ENCODE peak calls at places on chromosome 20, in five cellular contexts. Y, F, W, V and X are unnamed samples.
A peak's percentile ranks its signal among the peaks of the same experiment; 100 is the strongest.

GRCh38 chr20:45506927-45507820 is 8.2 kb downstream of the SPINT3 start:
- DNase-seq in V (no peak), F (no peak), Y (no peak), W (no peak), X (peak; percentile 8)

GRCh38 chr20:10667077-10667401 is 6.8 kb downstream of the JAG1 start:
- DNase-seq in V (no peak), Y (peak; percentile 89), F (no peak), W (no peak), X (no peak)

GRCh38 chr20:11553603-11554002 is 364.1 kb upstream of the BTBD3 start:
- DNase-seq in W (peak; percentile 12), Y (no peak), F (no peak), V (no peak), X (no peak)

GRCh38 chr20:24776755-24777271 is 172.3 kb upstream of the CST7 start:
- DNase-seq in W (no peak), F (no peak), V (no peak), Y (no peak), X (no peak)

GRCh38 chr20:12984069-12984765 is 24.6 kb upstream of the SPTLC3 start:
- DNase-seq in W (no peak), F (no peak), Y (no peak), V (no peak), X (no peak)

GRCh38 chr20:3461911-3462677 is 8.7 kb upstream of the ATRN start:
- DNase-seq in W (peak; percentile 8), Y (no peak), V (no peak), F (no peak), X (no peak)

GRCh38 chr20:17648782-17649730 is 33.0 kb downstream of the RRBP1 start:
- DNase-seq in Y (peak; percentile 74), F (no peak), W (peak; percentile 57), V (peak; percentile 71), X (no peak)

GRCh38 chr20:37202267-37202943 is 23.1 kb upstream of the MROH8 start:
- DNase-seq in W (peak; percentile 97), V (peak; percentile 63), F (peak; percentile 51), Y (peak; percentile 64), X (no peak)

GRCh38 chr20:41136695-41137411 is 490 bp upstream of the PLCG1 start:
- DNase-seq in V (peak; percentile 95), W (peak; percentile 86), Y (peak; percentile 97), F (peak; percentile 87), X (no peak)

GRCh38 chr20:37915800-37916570 is 13.1 kb downstream of the VSTM2L start:
- DNase-seq in F (no peak), V (no peak), W (no peak), Y (peak; percentile 72), X (no peak)

GRCh38 chr20:51625105-51625504 is 82.6 kb upstream of the NFATC2 start:
- DNase-seq in W (no peak), Y (no peak), V (no peak), F (no peak), X (no peak)

GRCh38 chr20:25032065-25032477 is 25.9 kb downstream of the ACSS1 start:
- DNase-seq in Y (peak; percentile 62), V (no peak), W (no peak), F (no peak), X (no peak)

GRCh38 chr20:4916991-4917881 is 84.1 kb downstream of the SLC23A2 start:
- DNase-seq in Y (no peak), F (no peak), V (no peak), W (peak; percentile 18), X (no peak)

GRCh38 chr20:14512856-14513255 is 175.4 kb upstream of the FLRT3 start:
- DNase-seq in V (no peak), W (no peak), F (no peak), Y (no peak), X (no peak)

GRCh38 chr20:51500311-51500710 is 42.2 kb downstream of the NFATC2 start:
- DNase-seq in F (no peak), W (no peak), V (no peak), Y (no peak), X (no peak)

GRCh38 chr20:137668-138131 is 4.7 kb upstream of the DEFB126 start:
- DNase-seq in F (no peak), Y (no peak), W (peak; percentile 1), V (no peak), X (no peak)

GRCh38 chr20:16942702-16943101 is 194.5 kb downstream of the OTOR start:
- DNase-seq in F (no peak), Y (no peak), W (peak; percentile 57), V (no peak), X (no peak)

GRCh38 chr20:25059487-25059820 is 1.5 kb upstream of the ACSS1 start:
- DNase-seq in V (no peak), F (no peak), W (no peak), Y (no peak), X (no peak)

DNA sequence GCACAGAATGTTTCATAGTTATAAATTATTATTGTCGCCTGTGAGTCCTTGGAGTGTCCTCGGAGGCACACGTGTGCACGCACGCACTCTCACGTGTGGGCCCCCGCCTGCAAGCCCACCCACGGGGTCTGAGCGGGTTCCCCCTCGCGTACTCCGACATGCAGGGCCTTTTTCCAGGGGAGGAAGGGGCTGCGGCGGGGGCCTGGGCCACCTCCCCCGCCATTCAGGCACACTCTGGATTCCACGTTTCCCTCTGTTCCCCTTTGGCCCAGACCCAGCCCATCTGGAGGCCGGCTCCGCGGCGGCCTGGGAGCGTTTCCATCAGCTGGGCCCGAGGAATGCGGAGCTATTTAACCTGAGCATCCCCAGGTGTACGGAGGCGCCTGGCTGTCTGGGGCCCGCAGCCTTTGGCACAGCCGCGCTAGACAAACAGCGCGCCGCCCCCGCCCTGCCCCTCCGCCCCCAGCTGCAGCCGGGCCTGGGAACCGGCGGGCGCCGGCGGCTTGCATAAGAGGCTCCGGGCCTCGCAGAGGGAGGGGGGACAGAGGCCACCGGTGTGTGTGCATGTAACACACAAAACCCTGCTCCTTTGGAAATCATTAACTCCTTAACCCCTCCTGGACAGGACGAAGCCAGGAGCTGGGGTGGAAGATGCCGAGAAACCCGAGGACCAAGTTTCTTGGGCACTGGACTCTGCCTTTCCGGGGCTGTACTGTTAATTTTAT is 3.3 kb downstream of the ID1 start:
- DNase-seq in W (peak; percentile 85), F (peak; percentile 67), Y (peak; percentile 93), V (peak; percentile 93), X (no peak)
- H3K4me1 ChIP-seq in W (peaks cover 33% of the 10 kb centered on the region), F (no peaks in the 10 kb centered on the region), Y (no peaks in the 10 kb centered on the region), V (peaks cover 4% of the 10 kb centered on the region), X (peaks cover 75% of the 10 kb centered on the region)

DNA sequence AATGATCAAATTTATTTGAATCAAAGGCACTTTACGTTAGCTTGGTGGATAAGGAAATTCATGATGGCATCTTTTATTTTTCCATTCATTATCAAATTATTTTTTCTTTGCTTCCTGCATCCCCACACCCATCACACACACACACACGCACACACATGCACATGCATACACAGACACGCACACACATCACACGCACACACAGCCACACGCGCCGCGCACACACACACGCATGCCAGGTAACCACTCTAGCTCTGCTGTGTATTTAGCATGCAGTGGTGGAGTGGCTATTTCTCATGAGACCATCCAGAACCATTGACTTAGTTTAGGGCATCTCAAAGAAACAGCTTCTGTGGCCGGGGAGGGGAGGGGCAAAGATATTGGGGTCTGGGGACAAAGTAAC is 47.0 kb downstream of the GNAS start:
- DNase-seq in V (no peak), F (no peak), W (no peak), Y (no peak), X (no peak)
- H3K4me1 ChIP-seq in V (peaks cover 11% of the 10 kb centered on the region), F (no peaks in the 10 kb centered on the region), W (peaks cover 6% of the 10 kb centered on the region), Y (peaks cover 8% of the 10 kb centered on the region), X (peaks cover 86% of the 10 kb centered on the region)

DNA sequence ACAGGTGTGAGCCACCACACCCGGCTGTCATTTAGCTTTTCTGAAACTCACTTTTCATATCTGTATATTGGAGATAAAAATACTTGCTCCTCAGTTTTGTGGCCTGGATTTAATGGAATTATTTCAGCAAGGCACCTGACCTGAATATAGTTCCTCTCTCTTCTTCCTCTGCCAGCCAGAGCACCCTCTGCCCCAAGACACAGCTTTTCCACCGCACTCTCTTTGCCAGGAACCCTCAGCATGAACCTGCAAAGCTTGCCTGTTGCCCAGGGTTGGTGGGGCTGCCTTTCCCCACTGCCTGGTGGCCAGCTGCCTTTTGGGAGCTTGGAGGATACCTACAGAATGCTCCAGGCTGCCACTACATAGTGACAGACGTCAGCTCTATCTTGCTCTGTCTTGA is 3.1 kb downstream of the GTSF1L start:
- DNase-seq in F (no peak), W (no peak), V (no peak), Y (no peak), X (no peak)
- H3K4me1 ChIP-seq in F (no peaks in the 10 kb centered on the region), W (peaks cover 4% of the 10 kb centered on the region), V (no peaks in the 10 kb centered on the region), Y (no peaks in the 10 kb centered on the region), X (no peaks in the 10 kb centered on the region)

GRCh38 chr20:19945732-19946670 is 71.2 kb upstream of the NAA20 start:
- DNase-seq in F (no peak), Y (peak; percentile 83), W (no peak), V (no peak), X (no peak)
- H3K4me1 ChIP-seq in F (no peaks in the 10 kb centered on the region), Y (peaks cover 15% of the 10 kb centered on the region), W (peaks cover 10% of the 10 kb centered on the region), V (no peaks in the 10 kb centered on the region), X (peaks cover 40% of the 10 kb centered on the region)

DNA sequence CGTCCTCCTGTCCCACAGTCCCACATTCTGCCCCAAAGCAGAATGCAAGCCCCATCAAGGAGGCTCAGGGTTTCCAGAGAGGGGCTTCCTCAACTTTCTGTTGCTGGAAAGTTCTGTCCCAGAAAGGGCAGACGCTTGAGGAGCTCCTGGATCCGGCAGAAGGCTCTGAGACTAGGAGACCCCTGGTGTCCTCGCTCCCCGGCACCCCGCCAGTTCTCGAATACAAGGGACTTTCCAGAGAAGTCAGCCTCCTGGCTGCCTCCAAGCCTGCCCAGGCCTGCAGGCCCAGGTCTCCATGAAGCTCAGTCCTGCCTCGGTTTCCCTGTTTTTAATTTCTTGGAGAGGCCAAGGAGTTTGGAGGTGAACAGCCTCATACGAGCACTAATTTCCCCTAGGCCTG is 150.4 kb downstream of the CEBPB start:
- DNase-seq in W (no peak), Y (no peak), F (no peak), V (no peak), X (no peak)
- H3K4me1 ChIP-seq in W (peaks cover 15% of the 10 kb centered on the region), Y (peaks cover 7% of the 10 kb centered on the region), F (no peaks in the 10 kb centered on the region), V (peaks cover 7% of the 10 kb centered on the region), X (peaks cover 38% of the 10 kb centered on the region)

DNA sequence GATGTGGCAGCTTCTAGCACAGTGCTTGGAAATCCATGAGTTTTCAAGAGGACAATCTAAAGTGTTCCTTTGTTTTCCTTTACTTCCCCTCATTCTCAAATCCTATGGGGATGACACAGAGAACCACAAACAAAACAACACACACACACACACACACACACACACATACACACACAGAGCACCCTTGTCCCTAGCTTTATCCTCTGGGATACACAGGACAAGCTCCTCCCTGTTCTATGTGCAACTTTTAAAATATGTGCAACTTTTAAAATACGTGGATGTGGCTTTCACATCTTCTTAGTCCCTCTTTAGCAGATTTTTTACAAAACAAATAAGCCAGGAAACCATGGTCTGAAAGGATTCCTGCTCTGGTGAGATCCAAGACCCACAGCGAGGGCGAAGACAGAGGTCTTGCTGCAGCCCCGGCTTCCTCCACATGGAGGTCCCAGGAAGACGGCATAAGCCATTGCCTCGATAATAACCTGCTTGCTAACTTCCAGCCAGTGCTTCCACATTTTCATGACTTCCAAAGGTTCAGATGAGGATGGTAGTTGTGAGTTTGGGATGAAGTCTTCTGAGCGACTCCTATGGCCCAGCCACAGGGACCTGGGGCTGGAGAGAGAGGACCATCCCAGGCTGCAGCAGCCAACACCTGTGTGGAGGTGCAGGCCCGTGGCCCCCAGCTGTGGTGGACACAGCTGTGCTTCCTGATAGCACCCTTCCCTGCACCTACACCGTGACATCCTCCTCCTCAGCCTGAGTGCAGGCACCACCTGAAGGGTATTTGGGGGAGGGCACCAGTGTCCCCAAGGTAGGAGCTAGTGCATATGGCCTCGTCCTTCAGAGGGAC is 62.8 kb upstream of the CD93 start:
- DNase-seq in V (peak; percentile 22), F (no peak), W (no peak), Y (peak; percentile 20), X (peak; percentile 43)
- H3K4me1 ChIP-seq in V (no peaks in the 10 kb centered on the region), F (no peaks in the 10 kb centered on the region), W (peaks cover 35% of the 10 kb centered on the region), Y (peaks cover 19% of the 10 kb centered on the region), X (peaks cover 61% of the 10 kb centered on the region)